ENCODE peak calls at places on chromosome 3, in five cellular contexts. Y, K, E, M and U are unnamed samples.

GRCh38 chr3:71942432-71942831 is 157.5 kb upstream of the PROK2 start:
- DNase-seq in E (no peak), M (no peak), Y (no peak), K (no peak), U (no peak)

GRCh38 chr3:55797775-55798174 is 310.7 kb upstream of the WNT5A start:
- DNase-seq in E (no peak), M (no peak), K (no peak), Y (no peak), U (no peak)

GRCh38 chr3:171193693-171194092 is 167.2 kb upstream of the SLC2A2 start:
- DNase-seq in K (no peak), Y (peak; percentile 97), E (no peak), M (peak; percentile 61), U (no peak)

GRCh38 chr3:113110263-113110662 is 101.1 kb upstream of the BOC start:
- DNase-seq in M (peak; percentile 42), E (no peak), K (no peak), Y (no peak), U (peak; percentile 20)

GRCh38 chr3:129608087-129608935 is 1.8 kb upstream of the PLXND1 start:
- DNase-seq in Y (peak; percentile 59), M (peak; percentile 73), E (no peak), K (no peak), U (no peak)

GRCh38 chr3:8952130-8952529 is 11.1 kb downstream of the RAD18 start:
- DNase-seq in E (no peak), M (no peak), Y (no peak), K (no peak), U (no peak)

GRCh38 chr3:159904455-159904854 is 84.2 kb upstream of the IL12A start:
- DNase-seq in Y (no peak), M (no peak), K (no peak), E (no peak), U (no peak)

GRCh38 chr3:56976666-56977560 is 83.6 kb upstream of the SPATA12 start:
- DNase-seq in K (no peak), M (peak; percentile 76), Y (peak; percentile 59), E (no peak), U (peak; percentile 85)

GRCh38 chr3:42205800-42206514 is 60.0 kb downstream of the CCK start:
- DNase-seq in M (no peak), K (no peak), Y (no peak), E (no peak), U (no peak)